ENCODE peak calls at places on chromosomes 11 and 22, in four cellular contexts. W is mesendoderm, U is kidney, N is fibroblast of pulmonary artery. A is an unnamed sample.

GRCh38 chr11:32062540-32062939 is 28.3 kb upstream of the RCN1 start:
- DNase-seq in W (no peak), U (no peak), N (no peak), A (no peak)

GRCh38 chr11:71173709-71174108 is 78.7 kb downstream of the SHANK2 start:
- DNase-seq in W (no peak), U (peak), N (no peak), A (no peak)

GRCh38 chr11:129814244-129814992 is 1.2 kb upstream of the TMEM45B start:
- DNase-seq in W (peak), U (no peak), N (no peak), A (no peak)

GRCh38 chr11:83895516-83895915 is 609.3 kb upstream of the CCDC90B start:
- DNase-seq in W (peak), U (no peak), N (peak), A (peak)

GRCh38 chr11:9722023-9722422 is 58.1 kb downstream of the SWAP70 start:
- DNase-seq in W (no peak), U (no peak), N (no peak), A (no peak)

GRCh38 chr11:11461473-11461872 is 108.4 kb upstream of the CSNK2A3 start:
- DNase-seq in W (no peak), U (no peak), N (no peak), A (no peak)

GRCh38 chr11:102338479-102339010 is 8.5 kb upstream of the BIRC2 start:
- DNase-seq in W (no peak), U (no peak), N (no peak), A (no peak)

GRCh38 chr22:40156001-40156516 is 21.7 kb upstream of the TNRC6B start:
- DNase-seq in W (peak), U (no peak), N (peak), A (peak)

GRCh38 chr11:88421530-88421929 is 84.0 kb upstream of the CTSC start:
- DNase-seq in W (peak), U (no peak), N (peak), A (peak)

GRCh38 chr11:131672191-131672590 is 301.8 kb downstream of the NTM start:
- DNase-seq in W (no peak), U (no peak), N (no peak), A (no peak)

GRCh38 chr11:122205036-122205435 is 89.0 kb upstream of the BLID start:
- DNase-seq in W (no peak), U (no peak), N (no peak), A (no peak)

GRCh38 chr11:44351898-44352498 is 42.1 kb upstream of the ALX4 start:
- DNase-seq in W (peak), U (no peak), N (no peak), A (peak)

GRCh38 chr11:67996622-67997459 is 7.1 kb downstream of the UNC93B1 start:
- DNase-seq in W (peak), U (peak), N (peak), A (peak)

GRCh38 chr11:20421902-20422301 is 34.4 kb downstream of the PRMT3 start:
- DNase-seq in W (peak), U (no peak), N (no peak), A (no peak)

GRCh38 chr22:50728523-50728931 is 9.5 kb upstream of the ACR start:
- DNase-seq in W (no peak), U (peak), N (no peak), A (no peak)

GRCh38 chr11:27720277-27720830 is 20.1 kb upstream of the BDNF start:
- DNase-seq in W (peak), U (no peak), N (peak), A (peak)

GRCh38 chr22:40487663-40488249 is 117.4 kb downstream of the SGSM3 start:
- DNase-seq in W (no peak), U (no peak), N (peak), A (peak)

GRCh38 chr22:50531546-50532352 is 1.9 kb upstream of the TYMP start:
- DNase-seq in W (peak), U (peak), N (peak), A (peak)

GRCh38 chr22:46070722-46071450 is 79.4 kb upstream of the PPARA start:
- DNase-seq in W (peak), U (peak), N (peak), A (peak)

GRCh38 chr11:10441652-10442503 is 13.2 kb upstream of the AMPD3 start:
- DNase-seq in W (no peak), U (no peak), N (no peak), A (no peak)

GRCh38 chr22:47297261-47298016 is 535.0 kb downstream of the TBC1D22A start:
- DNase-seq in W (no peak), U (no peak), N (no peak), A (peak)

GRCh38 chr22:21754523-21755128 is 19.0 kb upstream of the YPEL1 start:
- DNase-seq in W (peak), U (no peak), N (peak), A (no peak)

GRCh38 chr11:17077240-17077519 is 287 bp downstream of the RPS13 start:
- DNase-seq in W (no peak), U (no peak), N (no peak), A (no peak)
- H3K4me3 ChIP-seq in W (peak), U (peak), N (peak), A (peak)

GRCh38 chr22:31103899-31104694 is 3.3 kb downstream of the SELENOM start:
- DNase-seq in W (no peak), U (no peak), N (no peak), A (no peak)
- H3K4me3 ChIP-seq in W (no peak), U (no peak), N (no peak), A (no peak)

GRCh38 chr11:65555693-65556231 is 2.4 kb downstream of the LTBP3 start:
- DNase-seq in W (peak), U (peak), N (peak), A (no peak)
- H3K4me3 ChIP-seq in W (no peak), U (no peak), N (no peak), A (no peak)

GRCh38 chr11:13007182-13007581 is 1.9 kb upstream of the RASSF10 start:
- DNase-seq in W (no peak), U (no peak), N (no peak), A (no peak)

GRCh38 chr11:13009921-13010736 is 1.0 kb downstream of the RASSF10 start:
- DNase-seq in W (peak), U (peak), N (no peak), A (peak)

GRCh38 chr11:13008625-13009475 is at the start of gene RASSF10:
- DNase-seq in W (peak), U (peak), N (peak), A (peak)

GRCh38 chr11:13009476-13009920 is 382 bp downstream of the RASSF10 start:
- DNase-seq in W (no peak), U (peak), N (no peak), A (no peak)

DNA sequence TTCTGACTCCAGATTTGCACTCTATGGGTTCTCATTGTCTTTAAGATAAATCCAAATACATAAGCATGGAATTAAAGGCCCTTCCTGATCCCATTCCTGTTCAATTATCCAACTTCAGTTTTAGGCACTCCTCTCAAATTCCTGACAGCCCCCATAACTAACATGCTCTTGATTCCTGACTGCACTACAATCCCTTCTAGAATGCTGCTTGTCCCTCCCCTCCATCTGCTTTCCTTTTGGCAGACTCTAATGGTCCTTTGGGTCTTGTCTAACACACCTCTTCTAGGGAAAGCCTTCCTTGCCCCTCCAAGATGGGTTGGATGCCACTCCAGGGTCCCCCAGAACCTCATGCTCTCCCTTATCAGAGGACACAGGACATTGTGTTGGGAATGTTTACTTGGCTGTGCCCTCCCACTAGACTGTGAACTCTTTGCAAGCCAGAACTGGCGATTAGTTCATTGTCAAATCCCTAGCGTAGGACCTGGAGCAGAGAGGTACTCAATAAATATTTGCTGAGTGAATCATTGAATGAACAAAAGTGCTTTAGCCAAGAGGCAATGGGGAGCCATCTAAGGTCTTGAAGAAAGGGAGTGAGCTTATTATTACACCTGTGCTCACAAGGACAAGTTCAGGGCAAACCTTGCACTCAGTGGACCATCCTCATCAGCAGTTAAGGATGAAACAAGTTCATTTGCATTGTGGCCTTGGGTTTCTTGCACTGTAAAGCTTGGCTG is 1.2 kb upstream of the RASSF10 start:
- DNase-seq in W (peak), U (no peak), N (no peak), A (no peak)
- H3K4me3 ChIP-seq in W (no peak), U (peak), N (no peak), A (peak)

GRCh38 chr11:61817471-61818202 is 834 bp upstream of the FADS1 start:
- DNase-seq in W (peak), U (no peak), N (no peak), A (peak)
- H3K4me3 ChIP-seq in W (peak), U (no peak), N (peak), A (peak)

GRCh38 chr11:125163431-125164011 is 1.0 kb upstream of the PKNOX2 start:
- DNase-seq in W (peak), U (no peak), N (no peak), A (peak)
- H3K4me3 ChIP-seq in W (no peak), U (no peak), N (no peak), A (no peak)

GRCh38 chr22:19179472-19180048 is 1.0 kb upstream of the SLC25A1 start:
- DNase-seq in W (peak), U (peak), N (peak), A (peak)
- H3K4me3 ChIP-seq in W (peak), U (peak), N (peak), A (peak)

GRCh38 chr22:27004434-27004833 is 347.0 kb downstream of the MIAT start:
- DNase-seq in W (peak), U (no peak), N (no peak), A (peak)

GRCh38 chr22:27003301-27003700 is 345.9 kb downstream of the MIAT start:
- DNase-seq in W (no peak), U (no peak), N (no peak), A (no peak)

GRCh38 chr22:27011717-27012116 is 354.3 kb downstream of the MIAT start:
- DNase-seq in W (no peak), U (no peak), N (no peak), A (no peak)

GRCh38 chr22:27011131-27011530 is 353.7 kb downstream of the MIAT start:
- DNase-seq in W (no peak), U (no peak), N (no peak), A (no peak)

DNA sequence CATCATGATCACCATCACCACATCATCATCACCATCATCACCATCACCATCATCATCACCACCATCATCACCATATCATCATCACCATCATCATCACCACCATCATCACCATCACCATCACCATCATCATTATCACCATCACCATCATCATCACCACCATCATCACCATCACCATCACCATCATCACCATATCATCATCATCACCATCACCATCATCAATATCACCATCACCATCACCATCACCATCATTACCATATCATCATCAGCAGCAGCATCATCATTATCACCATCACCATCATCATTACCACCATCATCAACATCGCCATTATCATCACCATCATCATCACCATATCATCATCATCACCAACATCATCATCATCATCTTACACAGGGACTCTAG is 351.1 kb downstream of the MIAT start:
- DNase-seq in W (no peak), U (no peak), N (no peak), A (no peak)
- H3K4me3 ChIP-seq in W (no peak), U (no peak), N (no peak), A (no peak)

DNA sequence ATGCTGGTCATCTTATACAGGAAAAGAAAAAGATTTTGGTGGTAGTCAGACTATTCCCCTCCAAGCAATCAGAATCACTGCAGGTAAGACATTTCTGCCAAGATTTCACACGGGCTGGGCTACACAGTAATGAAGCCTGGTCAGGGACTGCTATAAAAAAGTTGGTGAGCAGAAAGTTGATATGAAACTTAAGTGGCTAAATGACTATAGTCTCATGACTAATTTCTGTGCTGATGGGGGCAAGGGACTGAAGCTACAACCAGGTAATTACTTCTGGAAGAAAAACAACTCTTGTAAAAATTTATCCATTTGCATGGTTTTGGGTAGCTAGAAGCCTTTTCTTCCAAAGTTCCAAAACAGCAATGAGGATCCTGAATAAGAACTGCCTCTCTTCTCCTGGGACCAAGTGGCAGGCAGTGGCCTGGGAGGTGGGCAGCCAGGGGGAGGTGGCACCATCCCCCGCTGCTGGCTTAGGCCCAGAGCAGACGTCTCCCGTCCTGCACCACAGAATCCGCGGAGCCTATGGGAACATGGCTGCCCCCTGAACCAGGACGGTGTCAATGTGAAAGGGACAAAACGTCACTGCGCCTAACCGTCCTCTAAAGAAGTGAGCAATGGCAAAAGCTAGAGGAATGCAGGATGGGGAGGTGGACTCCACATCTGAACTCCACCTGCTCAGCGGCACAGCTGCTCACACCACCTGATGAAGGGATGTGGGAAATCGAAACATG is 122.6 kb upstream of the LMO1 start:
- DNase-seq in W (no peak), U (no peak), N (no peak), A (peak)
- H3K4me3 ChIP-seq in W (no peak), U (no peak), N (no peak), A (no peak)

A was measured in H7.